ENCODE peak calls at places on chromosomes 2 and 18, in six cellular contexts. G, P, H, R, I and U are unnamed samples.
A peak's percentile ranks its signal among the peaks of the same experiment; 100 is the strongest.

GRCh38 chr18:5890606-5891360 is 4.5 kb downstream of the TMEM200C start:
- DNase-seq in G (peak; percentile 88), P (no peak), H (no peak), R (no peak), I (no peak), U (no peak)

GRCh38 chr2:207133862-207134519 is 31.8 kb downstream of the KLF7 start:
- DNase-seq in G (no peak), P (no peak), H (peak; percentile 75), R (no peak), I (no peak), U (peak; percentile 91)

GRCh38 chr2:191247381-191248057 is 2.3 kb downstream of the MYO1B start:
- DNase-seq in G (no peak), P (no peak), H (no peak), R (no peak), I (no peak), U (peak; percentile 95)

GRCh38 chr2:207676827-207677354 is 34.5 kb upstream of the CCNYL1 start:
- DNase-seq in G (no peak), P (no peak), H (no peak), R (no peak), I (no peak), U (peak; percentile 70)

GRCh38 chr2:88654714-88655113 is 27.4 kb upstream of the EIF2AK3 start:
- DNase-seq in G (no peak), P (no peak), H (no peak), R (no peak), I (no peak), U (no peak)

GRCh38 chr2:199303814-199304213 is 153.9 kb downstream of the SATB2 start:
- DNase-seq in G (no peak), P (no peak), H (no peak), R (no peak), I (no peak), U (peak; percentile 74)

GRCh38 chr2:200484934-200485333 is 24.9 kb downstream of the KCTD18 start:
- DNase-seq in G (no peak), P (no peak), H (no peak), R (no peak), I (no peak), U (no peak)

GRCh38 chr2:224142397-224143312 is 103.6 kb upstream of the SERPINE2 start:
- DNase-seq in G (no peak), P (no peak), H (no peak), R (no peak), I (no peak), U (peak; percentile 79)

GRCh38 chr2:33021542-33022259 is 74.9 kb downstream of the LTBP1 start:
- DNase-seq in G (no peak), P (no peak), H (no peak), R (no peak), I (no peak), U (peak; percentile 80)

GRCh38 chr2:158890296-158890905 is 78.0 kb upstream of the TANC1 start:
- DNase-seq in G (no peak), P (no peak), H (no peak), R (no peak), I (no peak), U (no peak)

GRCh38 chr2:239167011-239167673 is 233.7 kb downstream of the HDAC4 start:
- DNase-seq in G (no peak), P (no peak), H (no peak), R (no peak), I (no peak), U (no peak)

GRCh38 chr18:56286775-56287174 is 351.6 kb downstream of the TXNL1 start:
- DNase-seq in G (no peak), P (no peak), H (no peak), R (no peak), I (no peak), U (peak; percentile 2)

GRCh38 chr2:84257871-84258270 is 201.2 kb downstream of the SUCLG1 start:
- DNase-seq in G (no peak), P (no peak), H (no peak), R (no peak), I (no peak), U (no peak)

GRCh38 chr2:26735096-26735495 is 29.0 kb upstream of the SLC35F6 start:
- DNase-seq in G (no peak), P (no peak), H (no peak), R (no peak), I (no peak), U (peak; percentile 96)

GRCh38 chr18:78607221-78607620 is 372.4 kb upstream of the SALL3 start:
- DNase-seq in G (no peak), P (no peak), H (no peak), R (no peak), I (no peak), U (no peak)

GRCh38 chr18:36492604-36493329 is 195.3 kb downstream of the FHOD3 start:
- DNase-seq in G (no peak), P (no peak), H (no peak), R (no peak), I (no peak), U (no peak)

GRCh38 chr2:170421175-170421687 is 243.3 kb downstream of the MYO3B start:
- DNase-seq in G (no peak), P (no peak), H (no peak), R (no peak), I (no peak), U (no peak)

GRCh38 chr2:139617747-139618146 is 837.6 kb upstream of the NXPH2 start:
- DNase-seq in G (no peak), P (no peak), H (no peak), R (no peak), I (no peak), U (no peak)

GRCh38 chr18:13548944-13549878 is 177.1 kb downstream of the FAM210A start:
- DNase-seq in G (peak; percentile 72), P (no peak), H (no peak), R (no peak), I (no peak), U (no peak)

GRCh38 chr2:79530443-79530842 is 17.6 kb downstream of the CTNNA2 start:
- DNase-seq in G (no peak), P (no peak), H (no peak), R (no peak), I (no peak), U (no peak)

GRCh38 chr2:158599609-158600008 is 142.9 kb downstream of the PKP4 start:
- DNase-seq in G (no peak), P (no peak), H (no peak), R (no peak), I (no peak), U (no peak)

GRCh38 chr2:238081150-238081549 is 19.0 kb upstream of the ESPNL start:
- DNase-seq in G (no peak), P (no peak), H (no peak), R (no peak), I (no peak), U (no peak)

GRCh38 chr2:102708847-102709559 is 52.8 kb upstream of the TMEM182 start:
- DNase-seq in G (no peak), P (no peak), H (no peak), R (no peak), I (no peak), U (peak; percentile 12)

GRCh38 chr2:196403471-196403870 is 232.1 kb upstream of the STK17B start:
- DNase-seq in G (no peak), P (no peak), H (no peak), R (no peak), I (no peak), U (peak; percentile 76)

GRCh38 chr2:174552891-174553290 is 44.7 kb downstream of the WIPF1 start:
- DNase-seq in G (no peak), P (no peak), H (no peak), R (no peak), I (no peak), U (no peak)

GRCh38 chr18:35618703-35619102 is 37.2 kb downstream of the GALNT1 start:
- DNase-seq in G (no peak), P (no peak), H (no peak), R (no peak), I (no peak), U (peak; percentile 57)

GRCh38 chr2:240322231-240322955 is 113.1 kb upstream of the GPC1 start:
- DNase-seq in G (peak; percentile 20), P (no peak), H (no peak), R (no peak), I (no peak), U (peak; percentile 77)

GRCh38 chr2:105775809-105776559 is 31.3 kb downstream of the NCK2 start:
- DNase-seq in G (peak; percentile 54), P (no peak), H (no peak), R (no peak), I (peak; percentile 59), U (no peak)

GRCh38 chr2:207881902-207882301 is 112.2 kb upstream of the FZD5 start:
- DNase-seq in G (no peak), P (no peak), H (no peak), R (no peak), I (no peak), U (no peak)

GRCh38 chr18:79092869-79093268 is 23.7 kb downstream of the ATP9B start:
- DNase-seq in G (no peak), P (no peak), H (no peak), R (no peak), I (no peak), U (no peak)

GRCh38 chr2:163343316-163343715 is 392.5 kb downstream of the FIGN start:
- DNase-seq in G (no peak), P (no peak), H (no peak), R (no peak), I (no peak), U (no peak)